ENCODE peak calls at places on chromosomes 11 and 22, in nine cellular contexts. G, J, U, C, E, R, F, H and T are unnamed samples.
A peak's percentile ranks its signal among the peaks of the same experiment; 100 is the strongest.

GRCh38 chr11:118398797-118399564 is 2.4 kb upstream of the ATP5MG start:
- DNase-seq in U (no peak), R (no peak), E (no peak), H (no peak), F (peak; percentile 79), J (no peak), G (no peak), C (peak; percentile 59), T (no peak)

GRCh38 chr11:106159846-106160245 is 82.4 kb downstream of the AASDHPPT start:
- DNase-seq in C (peak; percentile 75), G (no peak), U (no peak), H (no peak), E (no peak), F (no peak), J (peak; percentile 4), R (no peak), T (no peak)

GRCh38 chr11:111531687-111532364 is 8.7 kb upstream of the LAYN start:
- DNase-seq in R (no peak), C (peak; percentile 77), J (peak; percentile 92), H (no peak), F (no peak), G (no peak), U (no peak), E (peak; percentile 80), T (no peak)

GRCh38 chr22:25085156-25085555 is 114.5 kb upstream of the CRYBB3 start:
- DNase-seq in C (no peak), G (no peak), H (no peak), J (no peak), R (no peak), F (no peak), U (no peak), E (no peak), T (no peak)

GRCh38 chr11:79076526-79077115 is 364.2 kb downstream of the TENM4 start:
- DNase-seq in E (peak; percentile 35), R (no peak), G (peak; percentile 70), H (no peak), F (no peak), U (no peak), C (peak; percentile 60), J (no peak), T (no peak)

GRCh38 chr11:106770489-106771100 is 247.7 kb downstream of the GUCY1A2 start:
- DNase-seq in R (no peak), H (no peak), G (no peak), E (no peak), C (peak; percentile 58), U (no peak), F (no peak), J (no peak), T (no peak)

GRCh38 chr22:17114173-17114957 is 6.8 kb downstream of the TMEM121B start:
- DNase-seq in H (no peak), F (no peak), E (no peak), C (no peak), J (no peak), G (no peak), U (no peak), R (no peak), T (no peak)

GRCh38 chr22:23088199-23088604 is 17.9 kb downstream of the GNAZ start:
- DNase-seq in F (peak; percentile 4), C (no peak), G (no peak), H (no peak), U (peak; percentile 67), J (no peak), E (no peak), R (no peak), T (no peak)

DNA sequence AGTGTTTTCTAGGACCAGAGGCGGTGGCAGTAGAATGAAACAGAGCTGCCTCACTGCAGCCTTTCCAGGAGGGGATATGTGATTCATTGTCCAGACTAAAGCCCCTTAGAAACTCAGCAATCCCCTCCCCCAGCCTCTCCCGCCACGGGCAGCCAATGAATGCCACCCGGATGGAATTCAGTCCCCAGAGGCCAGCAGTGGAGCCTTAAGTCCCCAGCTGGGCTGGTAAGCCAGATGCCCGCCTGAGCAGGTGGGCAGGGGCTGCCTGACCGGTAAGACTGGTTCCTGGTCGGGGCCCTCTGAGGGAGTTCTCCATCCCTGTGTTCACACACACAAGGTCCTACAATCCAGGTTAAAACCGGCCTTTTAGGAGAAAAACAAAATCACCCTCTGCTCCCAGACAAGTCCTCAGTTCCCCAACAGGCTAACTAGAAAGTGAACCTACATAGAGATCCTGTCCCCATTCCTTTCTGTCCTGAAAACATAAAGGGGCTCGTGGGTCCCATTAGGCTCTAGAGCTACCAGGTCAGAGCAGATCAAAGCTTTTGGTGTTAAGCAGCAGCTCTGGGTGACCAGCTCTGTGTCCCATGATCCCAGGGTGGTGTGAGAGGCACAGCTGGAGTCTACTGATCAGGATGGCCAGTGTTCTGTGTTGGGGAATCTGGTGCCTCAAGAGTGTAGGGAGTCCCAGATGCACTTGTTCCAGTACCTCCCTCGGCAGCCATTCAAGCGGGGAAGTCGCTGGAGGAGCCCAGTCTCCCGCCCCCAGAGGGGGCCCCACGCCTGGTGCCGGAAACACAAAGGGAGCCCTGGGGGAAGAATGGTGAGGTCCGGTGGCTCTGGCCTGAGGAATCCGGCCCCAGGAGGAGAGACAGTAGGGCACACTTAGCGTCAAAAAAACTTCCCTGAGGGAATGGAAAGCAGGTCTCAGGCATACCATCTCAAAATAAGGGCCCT is 2.6 kb downstream of the PATZ1 start:
- DNase-seq in E (no peak), R (peak; percentile 41), C (peak; percentile 35), F (no peak), G (peak; percentile 93), U (peak; percentile 92), H (peak; percentile 61), J (no peak), T (no peak)
- H3K27ac ChIP-seq in E (no peak overlapping the region), R (peak overlapping the region; percentile 97), C (peak overlapping the region; percentile 49), F (no peak overlapping the region), G (peak overlapping the region; percentile 90), U (peak overlapping the region; percentile 89), H (peak overlapping the region; percentile 41), J (no peak overlapping the region), T (peak overlapping the region; percentile 19)

GRCh38 chr11:69122337-69122641 is 33.4 kb upstream of the SMIM38 start:
- DNase-seq in F (no peak), C (no peak), R (no peak), E (peak; percentile 32), U (no peak), J (no peak), G (no peak), H (no peak), T (no peak)

GRCh38 chr11:69123593-69124545 is 31.9 kb upstream of the SMIM38 start:
- DNase-seq in R (no peak), J (no peak), E (no peak), G (no peak), C (no peak), U (no peak), F (no peak), H (peak; percentile 21), T (no peak)

GRCh38 chr11:69121621-69122336 is 34.0 kb upstream of the SMIM38 start:
- DNase-seq in C (no peak), J (no peak), E (peak; percentile 36), R (no peak), U (no peak), F (no peak), H (peak; percentile 11), G (no peak), T (no peak)

GRCh38 chr11:69121021-69121420 is 34.7 kb upstream of the SMIM38 start:
- DNase-seq in H (no peak), U (no peak), C (no peak), R (no peak), F (no peak), G (no peak), E (no peak), J (no peak), T (no peak)

GRCh38 chr11:69122642-69123431 is 32.9 kb upstream of the SMIM38 start:
- DNase-seq in R (peak; percentile 66), H (peak; percentile 46), E (peak; percentile 97), F (no peak), U (peak; percentile 96), G (peak; percentile 84), C (peak; percentile 69), J (peak; percentile 73), T (peak; percentile 74)
- H3K27ac ChIP-seq in R (peak overlapping the region; percentile 60), H (no peak overlapping the region), E (peak overlapping the region; percentile 98), F (no peak overlapping the region), U (no peak overlapping the region), G (peak overlapping the region; percentile 80), C (no peak overlapping the region), J (no peak overlapping the region), T (no peak overlapping the region)

GRCh38 chr11:14422052-14422813 is 63.2 kb upstream of the RRAS2 start:
- DNase-seq in C (peak; percentile 100), R (peak; percentile 83), J (peak; percentile 99), E (peak; percentile 85), U (peak; percentile 90), F (no peak), G (peak; percentile 67), H (peak; percentile 91), T (peak; percentile 58)
- H3K27ac ChIP-seq in C (no peak overlapping the region), R (peak overlapping the region; percentile 83), J (peak overlapping the region; percentile 79), E (peak overlapping the region; percentile 75), U (no peak overlapping the region), F (no peak overlapping the region), G (peak overlapping the region; percentile 67), H (no peak overlapping the region), T (no peak overlapping the region)

GRCh38 chr22:42757475-42757874 is 36.8 kb upstream of the A4GALT start:
- DNase-seq in R (no peak), J (peak; percentile 48), H (no peak), G (no peak), C (no peak), E (no peak), F (no peak), U (no peak), T (no peak)
- H3K27ac ChIP-seq in R (no peak overlapping the region), J (no peak overlapping the region), H (no peak overlapping the region), G (no peak overlapping the region), C (no peak overlapping the region), E (peak overlapping the region; percentile 50), F (no peak overlapping the region), U (no peak overlapping the region), T (no peak overlapping the region)